ENCODE peak calls at places on chromosomes 7 and 10, in seven cellular contexts. G is colonic mucosa; D is NCI-H2171 treated with DMSO at 0.1 percent for 48 hours; I is stimulated activated CD4-positive, alpha-beta T cell treated with anti-CD3 and anti-CD28 coated beads, Interleukin-4, amount 100 ng/mL, for 48 hours; B is NT2/D1; F is activated effector memory CD4-positive, alpha-beta T cell treated with Interleukin-2 at 50 U/mL for 16 hours; K is Daoy. V is an unnamed sample.

GRCh38 chr7:36216063-36216684 is 63.1 kb downstream of the EEPD1 start:
- DNase-seq in B (no peak), K (no peak), I (no peak), D (no peak), F (no peak), G (no peak), V (no peak)

GRCh38 chr10:132876967-132877366 is 65.4 kb downstream of the CFAP46 start:
- DNase-seq in I (no peak), D (no peak), K (no peak), B (no peak), G (no peak), F (no peak), V (no peak)

GRCh38 chr10:130400890-130401289 is 264.7 kb downstream of the GLRX3 start:
- DNase-seq in I (no peak), K (no peak), G (no peak), D (no peak), B (peak; percentile 46), F (no peak), V (no peak)

GRCh38 chr7:138407792-138408191 is 52.3 kb upstream of the TRIM24 start:
- DNase-seq in I (no peak), B (no peak), D (peak; percentile 4), G (no peak), F (no peak), K (no peak), V (no peak)

GRCh38 chr7:112990619-112991018 is 96.0 kb downstream of the GPR85 start:
- DNase-seq in B (no peak), D (no peak), I (no peak), G (no peak), K (peak; percentile 43), F (no peak), V (no peak)

GRCh38 chr7:73770002-73770859 is at the start of gene CLDN3:
- DNase-seq in K (peak; percentile 74), F (no peak), I (no peak), G (peak; percentile 95), D (peak; percentile 55), B (peak; percentile 49), V (peak; percentile 51)

GRCh38 chr10:100830728-100831110 is 82.0 kb upstream of the SLF2 start:
- DNase-seq in B (no peak), D (no peak), G (no peak), K (no peak), I (no peak), F (no peak), V (no peak)

GRCh38 chr7:77327067-77327931 is 88.8 kb downstream of the GSAP start:
- DNase-seq in B (no peak), K (peak; percentile 68), F (no peak), D (no peak), G (no peak), I (no peak), V (no peak)

GRCh38 chr7:18866359-18867036 is 250.9 kb downstream of the TWIST1 start:
- DNase-seq in B (no peak), G (peak; percentile 34), I (no peak), D (peak; percentile 20), K (peak; percentile 94), F (no peak), V (peak; percentile 4)

GRCh38 chr10:55174419-55174818 is 373.4 kb upstream of the PCDH15 start:
- DNase-seq in I (no peak), K (no peak), D (no peak), G (no peak), B (no peak), F (no peak), V (peak; percentile 6)

GRCh38 chr10:21175797-21176196 is 278.7 kb upstream of the NEBL start:
- DNase-seq in B (no peak), G (no peak), D (no peak), K (no peak), I (no peak), F (no peak), V (no peak)

GRCh38 chr7:23106491-23106800 is 861 bp downstream of the KLHL7 start:
- DNase-seq in B (no peak), K (no peak), D (no peak), G (no peak), F (no peak), I (peak; percentile 23), V (no peak)

GRCh38 chr7:80641548-80641947 is 3.1 kb downstream of the CD36 start:
- DNase-seq in B (no peak), I (no peak), D (peak; percentile 83), K (no peak), F (no peak), G (no peak), V (no peak)

GRCh38 chr7:39749177-39749576 is 125.8 kb downstream of the RALA start:
- DNase-seq in D (no peak), G (no peak), K (no peak), B (no peak), F (no peak), I (no peak), V (no peak)

GRCh38 chr10:71424496-71425194 is 27.9 kb downstream of the CDH23 start:
- DNase-seq in D (no peak), G (no peak), I (no peak), K (no peak), F (no peak), B (no peak), V (no peak)

GRCh38 chr7:11702938-11703337 is 129.1 kb downstream of the THSD7A start:
- DNase-seq in D (no peak), G (no peak), K (no peak), B (no peak), F (no peak), I (no peak), V (no peak)

GRCh38 chr10:125034671-125035070 is 92.7 kb downstream of the ZRANB1 start:
- DNase-seq in K (no peak), I (no peak), F (no peak), B (no peak), G (no peak), D (no peak), V (no peak)

GRCh38 chr7:29035044-29035740 is 77.1 kb upstream of the TRIL start:
- DNase-seq in K (peak; percentile 96), B (no peak), G (no peak), I (no peak), F (no peak), D (no peak), V (peak; percentile 19)

GRCh38 chr10:108566216-108567107 is 1356.8 kb downstream of the XPNPEP1 start:
- DNase-seq in D (no peak), B (no peak), F (no peak), K (no peak), G (no peak), I (no peak), V (no peak)

GRCh38 chr10:93206652-93207051 is 133.0 kb downstream of the CYP26A1 start:
- DNase-seq in D (no peak), F (no peak), K (no peak), I (no peak), B (no peak), G (no peak), V (peak; percentile 48)

GRCh38 chr7:83648464-83649241 is at the start of gene SEMA3E:
- DNase-seq in D (peak; percentile 74), G (peak; percentile 21), I (no peak), F (no peak), K (peak; percentile 48), B (no peak), V (peak; percentile 61)

GRCh38 chr7:91852263-91852741 is 28.2 kb downstream of the MTERF1 start:
- DNase-seq in G (no peak), D (peak; percentile 10), K (peak; percentile 15), B (peak; percentile 23), F (no peak), I (no peak), V (peak; percentile 19)

GRCh38 chr10:58179238-58179637 is 88.5 kb downstream of the IPMK start:
- DNase-seq in B (no peak), K (no peak), F (no peak), G (no peak), D (no peak), I (no peak), V (no peak)

GRCh38 chr7:50584386-50584785 is 19.2 kb upstream of the DDC start:
- DNase-seq in F (no peak), K (no peak), B (no peak), I (no peak), G (no peak), D (no peak), V (no peak)

GRCh38 chr7:100680589-100681271 is 7.2 kb downstream of the GNB2 start:
- DNase-seq in D (no peak), G (no peak), K (no peak), I (no peak), F (no peak), B (no peak), V (no peak)

GRCh38 chr10:74189999-74190421 is 39.0 kb downstream of the ADK start:
- DNase-seq in D (no peak), I (no peak), K (peak; percentile 69), B (no peak), F (peak; percentile 3), G (no peak), V (peak; percentile 61)

GRCh38 chr10:96360331-96360730 is 1.5 kb upstream of the OPALIN start:
- DNase-seq in B (no peak), K (no peak), I (no peak), F (no peak), G (no peak), D (no peak), V (no peak)

GRCh38 chr7:141362580-141363435 is 188.4 kb upstream of the AGK start:
- DNase-seq in K (peak; percentile 86), D (peak; percentile 22), B (peak; percentile 32), I (no peak), F (no peak), G (no peak), V (peak; percentile 50)

GRCh38 chr7:41403291-41403690 is 299.6 kb downstream of the INHBA start:
- DNase-seq in F (no peak), B (peak; percentile 62), G (no peak), D (no peak), K (peak; percentile 57), I (no peak), V (no peak)

GRCh38 chr7:80584778-80585177 is 53.7 kb upstream of the CD36 start:
- DNase-seq in G (no peak), B (no peak), F (no peak), D (no peak), K (peak; percentile 9), I (no peak), V (peak; percentile 28)

GRCh38 chr7:77799078-77799964 is 748 bp downstream of the PHTF2 start:
- DNase-seq in I (no peak), K (peak; percentile 29), D (peak; percentile 50), F (no peak), B (peak; percentile 13), G (peak; percentile 53), V (peak; percentile 29)